ENCODE peak calls at places on chromosomes 4 and X, in six cellular contexts. O, P, S, F, T and D are unnamed samples.

GRCh38 chrX:10833299-10834169 is 213.1 kb upstream of the MID1 start:
- DNase-seq in S (peak; percentile 62), O (no peak), F (no peak), P (peak; percentile 74), T (peak; percentile 12), D (no peak)

GRCh38 chr4:94995684-94996394 is 238.1 kb downstream of the BMPR1B start:
- DNase-seq in F (no peak), O (no peak), T (no peak), S (no peak), P (no peak), D (no peak)

GRCh38 chr4:8303485-8304281 is 34.1 kb downstream of the HTRA3 start:
- DNase-seq in O (peak; percentile 74), T (no peak), P (no peak), S (no peak), F (no peak), D (no peak)

GRCh38 chrX:131752493-131753198 is 208.8 kb downstream of the OR13H1 start:
- DNase-seq in S (no peak), F (no peak), T (no peak), O (peak; percentile 93), P (no peak), D (no peak)

GRCh38 chrX:123859828-123860505 is at the start of gene XIAP:
- DNase-seq in F (peak; percentile 69), S (peak; percentile 80), P (peak; percentile 82), O (peak; percentile 83), T (peak; percentile 78), D (peak; percentile 72)

GRCh38 chrX:1483843-1484637 is 31.3 kb upstream of the ASMTL start:
- DNase-seq in O (peak; percentile 14), T (no peak), S (no peak), P (peak; percentile 35), F (no peak), D (no peak)

GRCh38 chr4:121726642-121727268 is 30.0 kb upstream of the ANXA5 start:
- DNase-seq in F (no peak), S (peak; percentile 12), O (no peak), P (no peak), T (no peak), D (no peak)

GRCh38 chr4:3736806-3737205 is 29.4 kb upstream of the ADRA2C start:
- DNase-seq in S (no peak), T (no peak), O (no peak), P (no peak), F (no peak), D (no peak)

GRCh38 chr4:76698141-76698540 is 199.8 kb downstream of the SOWAHB start:
- DNase-seq in S (no peak), P (no peak), F (no peak), T (no peak), O (no peak), D (no peak)

GRCh38 chr4:83757121-83757621 is 221.3 kb downstream of the GPAT3 start:
- DNase-seq in O (no peak), F (no peak), T (no peak), P (no peak), S (no peak), D (no peak)

GRCh38 chr4:95547708-95548471 is 883 bp downstream of the UNC5C start:
- DNase-seq in F (no peak), S (peak; percentile 4), T (peak; percentile 42), P (peak; percentile 75), O (peak; percentile 63), D (no peak)

GRCh38 chr4:15317246-15317645 is 110.6 kb upstream of the C1QTNF7 start:
- DNase-seq in P (no peak), T (no peak), O (no peak), F (no peak), S (no peak), D (no peak)

GRCh38 chr4:19838858-19839257 is 412.8 kb upstream of the SLIT2 start:
- DNase-seq in P (no peak), S (no peak), F (no peak), T (no peak), O (no peak), D (no peak)

GRCh38 chrX:18036394-18036793 is 175.3 kb upstream of the RAI2 start:
- DNase-seq in F (no peak), P (no peak), T (no peak), O (no peak), S (no peak), D (no peak)

GRCh38 chr4:61200991-61201526 is 933 bp downstream of the ADGRL3 start:
- DNase-seq in F (no peak), P (no peak), O (peak; percentile 37), S (peak; percentile 5), T (peak; percentile 53), D (no peak)

GRCh38 chr4:108210989-108211725 is 42.4 kb upstream of the LEF1 start:
- DNase-seq in P (no peak), F (no peak), T (no peak), S (no peak), O (no peak), D (no peak)

GRCh38 chrX:17590892-17591740 is 146.2 kb upstream of the SCML1 start:
- DNase-seq in F (no peak), P (no peak), O (peak; percentile 80), T (peak; percentile 56), S (peak; percentile 55), D (no peak)

GRCh38 chrX:152641996-152642395 is 4.3 kb downstream of the GABRQ start:
- DNase-seq in P (no peak), F (no peak), T (peak; percentile 23), S (no peak), O (no peak), D (no peak)

GRCh38 chrX:136192839-136193414 is 45.6 kb downstream of the FHL1 start:
- DNase-seq in O (no peak), S (no peak), T (no peak), P (no peak), F (no peak), D (no peak)

GRCh38 chr4:146916479-146917076 is 29.1 kb downstream of the TTC29 start:
- DNase-seq in P (no peak), S (peak; percentile 49), T (no peak), F (no peak), O (peak; percentile 30), D (no peak)

GRCh38 chr4:8308856-8309771 is 39.6 kb downstream of the HTRA3 start:
- DNase-seq in T (peak; percentile 15), O (no peak), S (peak; percentile 9), P (peak; percentile 90), F (no peak), D (no peak)

GRCh38 chrX:44637282-44637681 is 94.6 kb upstream of the FUNDC1 start:
- DNase-seq in F (no peak), O (no peak), P (no peak), S (no peak), T (no peak), D (no peak)

GRCh38 chr4:111854494-111855087 is 290.7 kb upstream of the FAM241A start:
- DNase-seq in P (no peak), F (no peak), O (peak; percentile 55), T (no peak), S (peak; percentile 28), D (no peak)

GRCh38 chr4:55925235-55925634 is 23.5 kb upstream of the CEP135 start:
- DNase-seq in O (no peak), S (no peak), F (no peak), T (no peak), P (no peak), D (no peak)

GRCh38 chr4:14871676-14872430 is 130.4 kb upstream of the CPEB2 start:
- DNase-seq in T (peak; percentile 19), O (peak; percentile 40), S (peak; percentile 63), P (no peak), F (no peak), D (no peak)

GRCh38 chrX:27679281-27679680 is 89.1 kb downstream of the DCAF8L2 start:
- DNase-seq in P (no peak), O (no peak), T (no peak), S (no peak), F (no peak), D (no peak)

GRCh38 chrX:86805241-86805640 is 657.0 kb downstream of the DACH2 start:
- DNase-seq in S (no peak), O (no peak), P (no peak), F (no peak), T (no peak), D (no peak)

GRCh38 chrX:86806786-86807185 is 658.5 kb downstream of the DACH2 start:
- DNase-seq in F (no peak), S (no peak), O (no peak), T (no peak), P (no peak), D (no peak)
- TF ChIP-seq CTCF in F (no peak), S (no peak), O (no peak), T (peak; percentile 25), P (no peak), D (no peak)

DNA sequence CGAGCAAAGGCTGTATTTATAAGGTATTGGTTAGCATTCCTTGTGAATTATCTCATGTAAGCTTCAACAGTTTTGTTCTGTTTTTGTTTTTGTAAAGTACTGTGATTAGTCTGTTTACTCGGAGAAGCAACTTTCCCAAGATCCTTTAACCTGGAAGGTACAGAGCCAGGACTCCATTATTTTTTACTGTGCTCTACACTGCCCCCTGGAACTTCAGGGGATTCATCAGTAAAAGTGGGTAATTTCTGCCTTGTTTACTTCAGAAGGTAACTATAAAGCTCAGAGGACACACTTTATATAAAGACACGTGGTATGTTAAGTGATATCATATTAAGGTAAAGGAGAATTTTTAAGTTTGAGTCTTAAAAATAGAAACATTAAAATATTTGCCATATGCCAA is 124.9 kb downstream of the IQCM start:
- DNase-seq in O (no peak), F (no peak), S (no peak), T (no peak), P (no peak), D (no peak)
- TF ChIP-seq CTCF in O (no peak), F (no peak), S (no peak), T (peak; percentile 35), P (no peak), D (no peak)

GRCh38 chr4:86879641-86880040 is 12.6 kb downstream of the C4orf36 start:
- DNase-seq in T (no peak), O (no peak), P (no peak), S (no peak), F (no peak), D (no peak)

GRCh38 chr4:86876894-86877685 is 15.1 kb downstream of the C4orf36 start:
- DNase-seq in P (no peak), F (no peak), T (no peak), S (no peak), O (no peak), D (no peak)

GRCh38 chr4:86878640-86879039 is 13.6 kb downstream of the C4orf36 start:
- DNase-seq in O (no peak), P (no peak), F (no peak), S (no peak), T (no peak), D (no peak)
- TF ChIP-seq CTCF in O (no peak), P (no peak), F (no peak), S (no peak), T (no peak), D (no peak)

DNA sequence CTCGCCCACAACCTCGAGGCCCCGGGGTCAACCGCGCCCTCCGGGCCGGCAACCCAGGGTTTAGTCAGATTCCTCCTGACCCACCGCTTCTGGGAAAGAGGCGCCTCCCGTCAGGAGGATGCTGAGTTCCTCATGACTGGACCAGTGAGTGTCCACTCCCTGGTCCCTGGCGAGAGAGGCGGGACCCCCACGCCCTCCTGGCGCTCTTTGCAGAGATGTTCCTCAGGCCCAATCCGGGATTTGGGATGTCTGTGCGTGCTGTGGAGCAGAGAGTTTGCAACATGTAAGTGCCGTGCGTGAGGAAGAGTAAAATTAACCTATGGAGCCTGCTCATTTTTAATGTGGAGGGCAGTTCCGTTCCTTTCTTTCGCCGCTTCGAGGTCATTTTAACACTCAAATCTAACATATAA is 822 bp upstream of the UGDH start:
- DNase-seq in O (no peak), P (no peak), S (no peak), F (no peak), T (no peak), D (no peak)
- TF ChIP-seq CTCF in O (no peak), P (no peak), S (no peak), F (no peak), T (no peak), D (no peak)